ENCODE peak calls at places on chromosome 13, in seven cellular contexts. L, X, W, A, R, Z and Y are unnamed samples.

GRCh38 chr13:64709079-64709478 is 2521.1 kb downstream of the PCDH9 start:
- DNase-seq in L (no peak), A (no peak), Z (no peak), R (no peak), X (no peak), W (no peak), Y (no peak)

GRCh38 chr13:110676511-110677204 is 29.3 kb downstream of the CARS2 start:
- DNase-seq in X (no peak), Z (no peak), R (no peak), W (no peak), A (no peak), L (no peak), Y (no peak)

GRCh38 chr13:51801631-51802099 is 2.3 kb downstream of the DHRS12 start:
- DNase-seq in L (no peak), A (peak; percentile 88), X (no peak), Z (no peak), R (peak; percentile 51), W (no peak), Y (peak; percentile 87)

GRCh38 chr13:113161433-113161832 is 3.0 kb downstream of the PROZ start:
- DNase-seq in W (no peak), A (no peak), L (no peak), Z (no peak), X (no peak), R (no peak), Y (no peak)

GRCh38 chr13:58955546-58956385 is 1208.0 kb downstream of the DIAPH3 start:
- DNase-seq in Z (no peak), W (no peak), L (no peak), R (no peak), A (no peak), X (no peak), Y (no peak)

GRCh38 chr13:110119943-110120905 is 186.7 kb downstream of the COL4A1 start:
- DNase-seq in Z (no peak), R (no peak), X (no peak), A (no peak), W (no peak), L (peak; percentile 74), Y (no peak)

GRCh38 chr13:103908274-103908673 is 842.1 kb upstream of the SLC10A2 start:
- DNase-seq in Z (no peak), A (no peak), R (no peak), L (no peak), X (no peak), W (no peak), Y (no peak)

GRCh38 chr13:103351035-103351828 is 285.0 kb upstream of the SLC10A2 start:
- DNase-seq in L (peak; percentile 64), X (no peak), R (no peak), A (no peak), W (peak; percentile 55), Z (no peak), Y (no peak)

GRCh38 chr13:83088858-83089257 is 793.4 kb downstream of the SLITRK1 start:
- DNase-seq in L (no peak), Z (no peak), R (no peak), X (no peak), A (no peak), W (no peak), Y (no peak)

GRCh38 chr13:51269039-51269438 is 46.8 kb downstream of the FAM124A start:
- DNase-seq in R (no peak), A (no peak), L (no peak), X (no peak), Z (no peak), W (peak; percentile 37), Y (no peak)

GRCh38 chr13:111883571-111884343 is 183.2 kb upstream of the SOX1 start:
- DNase-seq in A (no peak), R (no peak), L (no peak), Z (no peak), W (no peak), X (no peak), Y (no peak)

GRCh38 chr13:42369071-42369795 is 97.3 kb downstream of the AKAP11 start:
- DNase-seq in R (no peak), X (no peak), L (no peak), Z (no peak), W (no peak), A (no peak), Y (no peak)

GRCh38 chr13:36344173-36344572 is 2.0 kb downstream of the SPART start:
- DNase-seq in X (no peak), A (no peak), Z (no peak), R (no peak), W (peak; percentile 88), L (peak; percentile 25), Y (no peak)

GRCh38 chr13:112247471-112248405 is 128.4 kb upstream of the SPACA7 start:
- DNase-seq in R (no peak), W (no peak), A (no peak), L (no peak), Z (no peak), X (no peak), Y (no peak)

GRCh38 chr13:27264181-27264580 is 6.4 kb upstream of the RASL11A start:
- DNase-seq in L (no peak), A (no peak), Z (no peak), X (no peak), W (peak; percentile 62), R (peak; percentile 6), Y (no peak)

GRCh38 chr13:27007166-27007565 is 164.4 kb downstream of the USP12 start:
- DNase-seq in R (peak; percentile 42), L (no peak), A (no peak), Z (no peak), X (no peak), W (no peak), Y (no peak)

GRCh38 chr13:49649963-49650312 is 21.6 kb downstream of the ARL11 start:
- DNase-seq in Z (no peak), X (no peak), L (no peak), W (no peak), A (no peak), R (no peak), Y (no peak)

GRCh38 chr13:94968040-94968756 is 255.9 kb upstream of the SOX21 start:
- DNase-seq in X (no peak), A (no peak), L (no peak), W (no peak), Z (no peak), R (peak; percentile 67), Y (no peak)

GRCh38 chr13:83229574-83230300 is 652.5 kb downstream of the SLITRK1 start:
- DNase-seq in L (no peak), W (peak; percentile 48), R (no peak), A (no peak), X (no peak), Z (no peak), Y (no peak)

GRCh38 chr13:20942938-20943518 is 40.5 kb upstream of the XPO4 start:
- DNase-seq in Z (no peak), A (no peak), W (no peak), X (no peak), L (peak; percentile 6), R (no peak), Y (no peak)

GRCh38 chr13:96075953-96076543 is 13.9 kb upstream of the HS6ST3 start:
- DNase-seq in X (no peak), A (no peak), W (peak; percentile 50), Z (no peak), R (no peak), L (no peak), Y (no peak)

GRCh38 chr13:48839171-48839570 is 136.5 kb upstream of the FNDC3A start:
- DNase-seq in Z (no peak), W (peak; percentile 45), X (no peak), R (no peak), A (no peak), L (no peak), Y (no peak)

GRCh38 chr13:51721485-51721884 is 82.5 kb downstream of the DHRS12 start:
- DNase-seq in A (no peak), R (no peak), X (no peak), L (no peak), Z (no peak), W (no peak), Y (no peak)

GRCh38 chr13:27158335-27158734 is 13.3 kb downstream of the USP12 start:
- DNase-seq in A (no peak), X (no peak), R (no peak), L (no peak), Z (no peak), W (no peak), Y (no peak)

GRCh38 chr13:46648166-46648607 is 95.2 kb downstream of the LRCH1 start:
- DNase-seq in W (no peak), Z (no peak), R (no peak), L (peak; percentile 20), A (no peak), X (no peak), Y (no peak)